ENCODE peak calls at places on chromosomes 4 and X, in five cellular contexts. One of them, this sample, is unnamed. For H3K4me1, the result is how much of the 10 kb centered on the place peaks cover.

GRCh38 chr4:42122237-42122636 is 30.2 kb downstream of the BEND4 start:
- DNase-seq in uterus: no peak
- DNase-seq in ascending aorta: no peak
- DNase-seq in right cardiac atrium: no peak
- DNase-seq in CD8-positive, alpha-beta memory T cell: no peak
- DNase-seq in this sample: no peak

GRCh38 chr4:114400531-114400930 is 198.1 kb upstream of the UGT8 start:
- DNase-seq in ascending aorta: no peak
- DNase-seq in CD8-positive, alpha-beta memory T cell: no peak
- DNase-seq in uterus: no peak
- DNase-seq in right cardiac atrium: no peak
- DNase-seq in this sample: no peak

GRCh38 chr4:183624548-183624947 is 34.4 kb downstream of the RWDD4 start:
- DNase-seq in CD8-positive, alpha-beta memory T cell: no peak
- DNase-seq in ascending aorta: no peak
- DNase-seq in right cardiac atrium: no peak
- DNase-seq in uterus: no peak
- DNase-seq in this sample: no peak

GRCh38 chr4:6222761-6223292 is 22.5 kb upstream of the JAKMIP1 start:
- DNase-seq in ascending aorta: no peak
- DNase-seq in uterus: no peak
- DNase-seq in CD8-positive, alpha-beta memory T cell: no peak
- DNase-seq in right cardiac atrium: no peak
- DNase-seq in this sample: no peak

GRCh38 chr4:105632599-105632998 is 75.9 kb downstream of the INTS12 start:
- DNase-seq in CD8-positive, alpha-beta memory T cell: no peak
- DNase-seq in right cardiac atrium: no peak
- DNase-seq in ascending aorta: no peak
- DNase-seq in uterus: no peak
- DNase-seq in this sample: no peak

GRCh38 chrX:22360129-22360528 is 87.4 kb downstream of the CBLL2 start:
- DNase-seq in right cardiac atrium: no peak
- DNase-seq in uterus: no peak
- DNase-seq in ascending aorta: no peak
- DNase-seq in CD8-positive, alpha-beta memory T cell: no peak
- DNase-seq in this sample: no peak

GRCh38 chrX:56788229-56788628 is 59.2 kb downstream of the NBDY start:
- DNase-seq in uterus: peak
- DNase-seq in ascending aorta: no peak
- DNase-seq in CD8-positive, alpha-beta memory T cell: no peak
- DNase-seq in right cardiac atrium: no peak
- DNase-seq in this sample: no peak

GRCh38 chr4:140135529-140136021 is 18.4 kb downstream of the MAML3 start:
- DNase-seq in CD8-positive, alpha-beta memory T cell: no peak
- DNase-seq in ascending aorta: no peak
- DNase-seq in right cardiac atrium: peak
- DNase-seq in uterus: peak
- DNase-seq in this sample: peak

GRCh38 chr4:188008377-188008776 is 12.8 kb downstream of the ZFP42 start:
- DNase-seq in right cardiac atrium: no peak
- DNase-seq in uterus: no peak
- DNase-seq in CD8-positive, alpha-beta memory T cell: no peak
- DNase-seq in ascending aorta: no peak
- DNase-seq in this sample: no peak

GRCh38 chr4:114019972-114020358 is 40.5 kb upstream of the ARSJ start:
- DNase-seq in ascending aorta: no peak
- DNase-seq in uterus: no peak
- DNase-seq in CD8-positive, alpha-beta memory T cell: no peak
- DNase-seq in right cardiac atrium: no peak
- DNase-seq in this sample: no peak

GRCh38 chrX:46620505-46620904 is 46.9 kb downstream of the CHST7 start:
- DNase-seq in ascending aorta: no peak
- DNase-seq in CD8-positive, alpha-beta memory T cell: no peak
- DNase-seq in uterus: no peak
- DNase-seq in right cardiac atrium: no peak
- DNase-seq in this sample: no peak

GRCh38 chr4:173242466-173243250 is 74.0 kb downstream of the GALNT7 start:
- DNase-seq in right cardiac atrium: no peak
- DNase-seq in CD8-positive, alpha-beta memory T cell: no peak
- DNase-seq in ascending aorta: no peak
- DNase-seq in uterus: no peak
- DNase-seq in this sample: no peak
- H3K4me1 ChIP-seq in right cardiac atrium: under half
- H3K4me1 ChIP-seq in CD8-positive, alpha-beta memory T cell: under half
- H3K4me1 ChIP-seq in ascending aorta: under half
- H3K4me1 ChIP-seq in uterus: under half
- H3K4me1 ChIP-seq in this sample: under half

GRCh38 chrX:76428243-76429130 is 977 bp downstream of the MAGEE1 start:
- DNase-seq in CD8-positive, alpha-beta memory T cell: peak
- DNase-seq in ascending aorta: no peak
- DNase-seq in right cardiac atrium: peak
- DNase-seq in uterus: peak
- DNase-seq in this sample: no peak

GRCh38 chrX:76433219-76433618 is 5.7 kb downstream of the MAGEE1 start:
- DNase-seq in ascending aorta: no peak
- DNase-seq in CD8-positive, alpha-beta memory T cell: no peak
- DNase-seq in uterus: no peak
- DNase-seq in right cardiac atrium: no peak
- DNase-seq in this sample: no peak

DNA sequence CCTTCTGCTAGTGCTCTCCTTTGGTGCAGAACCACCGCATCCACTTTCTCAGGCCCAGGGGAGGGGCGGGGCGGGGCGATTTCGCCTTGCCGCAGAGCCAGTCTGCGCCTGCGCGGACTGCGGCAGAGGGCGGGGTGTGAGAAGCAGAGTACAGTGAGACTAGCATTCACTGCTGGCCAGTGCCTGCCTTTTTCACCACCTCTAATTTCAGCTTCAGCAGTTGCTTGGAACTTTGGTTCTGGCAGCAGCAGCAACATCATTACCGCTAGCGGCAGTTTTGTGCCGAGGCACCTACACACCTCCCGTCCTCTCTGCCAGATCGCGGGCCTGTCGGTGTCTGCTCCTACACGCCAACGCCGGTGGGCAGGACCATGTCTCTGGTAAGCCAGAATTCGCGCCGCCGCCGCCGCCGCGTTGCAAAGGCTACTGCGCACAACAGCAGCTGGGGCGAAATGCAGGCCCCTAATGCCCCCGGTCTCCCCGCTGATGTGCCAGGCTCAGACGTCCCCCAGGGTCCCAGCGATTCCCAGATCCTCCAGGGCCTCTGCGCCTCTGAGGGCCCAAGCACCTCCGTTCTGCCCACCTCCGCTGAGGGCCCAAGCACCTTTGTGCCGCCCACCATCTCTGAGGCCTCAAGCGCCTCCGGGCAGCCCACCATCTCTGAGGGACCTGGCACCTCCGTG is at the start of gene MAGEE1:
- DNase-seq in CD8-positive, alpha-beta memory T cell: peak
- DNase-seq in uterus: peak
- DNase-seq in right cardiac atrium: peak
- DNase-seq in ascending aorta: peak
- DNase-seq in this sample: peak
- H3K4me1 ChIP-seq in CD8-positive, alpha-beta memory T cell: under half
- H3K4me1 ChIP-seq in uterus: under half
- H3K4me1 ChIP-seq in right cardiac atrium: under half
- H3K4me1 ChIP-seq in ascending aorta: under half
- H3K4me1 ChIP-seq in this sample: under half

GRCh38 chr4:89300490-89300889 is 7.1 kb downstream of the GPRIN3 start:
- DNase-seq in uterus: no peak
- DNase-seq in CD8-positive, alpha-beta memory T cell: no peak
- DNase-seq in right cardiac atrium: no peak
- DNase-seq in ascending aorta: no peak
- DNase-seq in this sample: no peak
- H3K4me1 ChIP-seq in uterus: under half
- H3K4me1 ChIP-seq in CD8-positive, alpha-beta memory T cell: half or more
- H3K4me1 ChIP-seq in right cardiac atrium: under half
- H3K4me1 ChIP-seq in ascending aorta: under half
- H3K4me1 ChIP-seq in this sample: under half

DNA sequence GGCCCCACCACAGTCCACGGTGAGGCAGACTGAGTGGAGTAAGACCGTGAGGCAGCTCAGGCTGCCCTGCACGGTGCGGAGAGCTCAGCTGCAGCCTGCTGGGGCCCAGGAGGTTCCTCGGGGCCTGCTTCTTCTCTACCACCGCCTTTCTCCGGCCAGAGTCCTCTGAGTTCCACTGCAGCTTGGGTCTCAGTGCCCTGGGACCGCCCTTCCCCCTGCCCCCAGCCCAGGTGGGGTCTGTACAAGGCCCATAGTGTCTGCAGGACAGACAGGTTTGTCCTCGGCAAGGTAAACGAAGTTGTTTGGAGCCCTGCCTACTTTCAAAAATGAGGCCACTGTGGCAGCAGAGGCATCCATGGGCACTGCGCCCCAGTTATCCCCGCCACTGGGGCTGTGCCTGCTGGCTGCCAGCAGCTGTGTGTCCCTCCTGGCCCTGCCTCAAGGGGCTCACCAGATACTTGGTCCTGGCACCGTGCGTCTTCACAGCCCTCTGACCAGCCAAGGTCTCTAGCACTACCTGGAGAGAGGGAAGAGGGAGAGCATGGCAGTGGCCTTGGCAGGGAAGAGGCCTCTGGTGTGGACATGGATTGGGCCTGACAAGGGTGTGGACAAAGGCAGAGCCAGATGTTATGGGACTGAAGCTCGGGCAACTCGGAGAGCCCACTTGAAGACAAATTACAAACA is 4.0 kb downstream of the IRAK1 start:
- DNase-seq in ascending aorta: no peak
- DNase-seq in right cardiac atrium: no peak
- DNase-seq in uterus: no peak
- DNase-seq in CD8-positive, alpha-beta memory T cell: no peak
- DNase-seq in this sample: no peak
- H3K4me1 ChIP-seq in ascending aorta: under half
- H3K4me1 ChIP-seq in right cardiac atrium: under half
- H3K4me1 ChIP-seq in uterus: under half
- H3K4me1 ChIP-seq in CD8-positive, alpha-beta memory T cell: under half
- H3K4me1 ChIP-seq in this sample: under half

GRCh38 chr4:76296421-76296820 is 10.1 kb upstream of the STBD1 start:
- DNase-seq in right cardiac atrium: no peak
- DNase-seq in uterus: no peak
- DNase-seq in ascending aorta: no peak
- DNase-seq in CD8-positive, alpha-beta memory T cell: no peak
- DNase-seq in this sample: no peak

GRCh38 chr4:76300012-76300411 is 6.5 kb upstream of the STBD1 start:
- DNase-seq in right cardiac atrium: no peak
- DNase-seq in CD8-positive, alpha-beta memory T cell: no peak
- DNase-seq in uterus: no peak
- DNase-seq in ascending aorta: no peak
- DNase-seq in this sample: no peak

GRCh38 chr4:76301068-76301774 is 5.3 kb upstream of the STBD1 start:
- DNase-seq in right cardiac atrium: no peak
- DNase-seq in uterus: no peak
- DNase-seq in ascending aorta: no peak
- DNase-seq in CD8-positive, alpha-beta memory T cell: no peak
- DNase-seq in this sample: no peak

GRCh38 chr4:76301775-76302162 is 4.8 kb upstream of the STBD1 start:
- DNase-seq in uterus: no peak
- DNase-seq in ascending aorta: no peak
- DNase-seq in right cardiac atrium: no peak
- DNase-seq in CD8-positive, alpha-beta memory T cell: no peak
- DNase-seq in this sample: no peak

DNA sequence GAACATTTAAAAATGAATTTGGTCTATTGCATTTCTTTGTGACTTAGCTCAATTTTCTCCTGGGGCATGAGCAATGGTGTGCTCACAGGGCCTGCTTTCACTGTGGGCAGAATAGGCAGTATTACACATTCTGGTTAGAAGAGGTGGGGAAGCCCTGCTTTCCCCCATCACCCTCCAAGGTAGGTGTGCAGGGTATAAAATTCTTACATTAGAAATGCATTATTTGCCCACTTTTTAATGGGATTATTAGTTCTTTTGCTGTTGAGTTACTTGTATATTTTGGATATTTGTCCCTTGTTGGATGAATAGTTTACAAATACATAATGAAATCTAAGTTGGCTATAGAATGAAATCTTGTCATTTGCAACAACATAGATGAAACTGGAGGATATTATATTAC is 8.3 kb upstream of the STBD1 start:
- DNase-seq in CD8-positive, alpha-beta memory T cell: no peak
- DNase-seq in ascending aorta: no peak
- DNase-seq in uterus: no peak
- DNase-seq in right cardiac atrium: no peak
- DNase-seq in this sample: no peak
- H3K4me1 ChIP-seq in CD8-positive, alpha-beta memory T cell: under half
- H3K4me1 ChIP-seq in ascending aorta: under half
- H3K4me1 ChIP-seq in uterus: under half
- H3K4me1 ChIP-seq in right cardiac atrium: under half
- H3K4me1 ChIP-seq in this sample: under half

GRCh38 chr4:158008551-158009218 is 164.1 kb downstream of the GASK1B start:
- DNase-seq in right cardiac atrium: no peak
- DNase-seq in ascending aorta: no peak
- DNase-seq in CD8-positive, alpha-beta memory T cell: no peak
- DNase-seq in uterus: peak
- DNase-seq in this sample: no peak
- H3K4me1 ChIP-seq in right cardiac atrium: under half
- H3K4me1 ChIP-seq in ascending aorta: under half
- H3K4me1 ChIP-seq in CD8-positive, alpha-beta memory T cell: under half
- H3K4me1 ChIP-seq in uterus: under half
- H3K4me1 ChIP-seq in this sample: under half

GRCh38 chr4:128825226-128825625 is 15.7 kb downstream of the JADE1 start:
- DNase-seq in uterus: no peak
- DNase-seq in CD8-positive, alpha-beta memory T cell: no peak
- DNase-seq in ascending aorta: no peak
- DNase-seq in right cardiac atrium: no peak
- DNase-seq in this sample: no peak
- H3K4me1 ChIP-seq in uterus: under half
- H3K4me1 ChIP-seq in CD8-positive, alpha-beta memory T cell: under half
- H3K4me1 ChIP-seq in ascending aorta: under half
- H3K4me1 ChIP-seq in right cardiac atrium: under half
- H3K4me1 ChIP-seq in this sample: under half

This sample was measured in thoracic aorta.